ENCODE peak calls at places on chromosomes 12 and 14, in four cellular contexts. B is SK-N-SH, V is HCT116, I is HepG2. J is an unnamed sample.

GRCh38 chr12:28865776-28866175 is 283.3 kb upstream of the FAR2 start:
- DNase-seq in I (no peak), V (no peak), B (no peak), J (no peak)

GRCh38 chr12:10031318-10031717 is 836 bp downstream of the CLEC9A start:
- DNase-seq in I (no peak), V (no peak), B (no peak), J (no peak)

GRCh38 chr12:91732086-91732485 is 413.6 kb downstream of the BTG1 start:
- DNase-seq in I (no peak), V (peak), B (no peak), J (no peak)

GRCh38 chr14:52069617-52070431 is 965 bp upstream of the NID2 start:
- DNase-seq in B (no peak), V (no peak), I (no peak), J (no peak)

GRCh38 chr12:51923506-51924365 is 16.4 kb downstream of the ACVRL1 start:
- DNase-seq in V (no peak), I (no peak), B (peak), J (no peak)

GRCh38 chr14:77574446-77575125 is 41.9 kb downstream of the SPTLC2 start:
- DNase-seq in V (no peak), I (no peak), B (no peak), J (no peak)

GRCh38 chr14:104870368-104871144 is 5.5 kb downstream of the CEP170B start:
- DNase-seq in B (peak), V (no peak), I (peak), J (no peak)

GRCh38 chr12:70365648-70366518 is at the start of gene KCNMB4:
- DNase-seq in B (peak), V (no peak), I (peak), J (peak)

GRCh38 chr12:89479982-89480381 is 44.6 kb downstream of the GALNT4 start:
- DNase-seq in B (no peak), I (no peak), V (no peak), J (no peak)

GRCh38 chr14:72759670-72760069 is 134.2 kb downstream of the DPF3 start:
- DNase-seq in B (no peak), V (no peak), I (no peak), J (no peak)

GRCh38 chr12:41605528-41606295 is 417.6 kb downstream of the PDZRN4 start:
- DNase-seq in B (no peak), V (no peak), I (no peak), J (no peak)
- TF ChIP-seq JUND in B (no peak), V (no peak), I (no peak), J (no peak)

GRCh38 chr12:48125985-48126384 is 6.8 kb downstream of the PFKM start:
- DNase-seq in I (no peak), V (no peak), B (no peak), J (no peak)
- TF ChIP-seq JUND in I (no peak), V (no peak), B (no peak), J (no peak)

DNA sequence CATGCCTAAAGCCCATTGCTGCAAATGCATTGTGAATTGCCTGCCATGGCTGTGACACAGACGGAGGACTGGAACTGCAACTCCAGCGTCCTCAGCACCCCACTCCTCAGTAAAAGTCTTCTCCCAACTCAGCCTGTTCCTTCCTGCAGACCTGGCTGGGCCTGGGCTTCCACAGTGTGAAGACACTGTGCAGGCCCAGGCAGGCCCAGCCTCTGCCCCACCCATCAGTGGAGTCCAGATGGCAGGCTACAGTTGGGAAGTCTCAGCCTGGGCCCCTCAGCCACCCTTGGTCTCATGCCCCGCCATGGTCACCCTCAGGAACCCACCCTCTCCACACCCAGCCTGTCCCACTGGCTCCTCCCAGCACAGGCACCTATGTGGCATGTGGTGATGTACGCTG is 22.0 kb downstream of the VSX2 start:
- DNase-seq in B (no peak), I (no peak), V (no peak), J (no peak)
- TF ChIP-seq JUND in B (no peak), I (no peak), V (no peak), J (no peak)

GRCh38 chr12:132180648-132181546 is 36.6 kb downstream of the NOC4L start:
- DNase-seq in V (no peak), I (no peak), B (no peak), J (no peak)
- TF ChIP-seq JUND in V (no peak), I (no peak), B (no peak), J (no peak)

J was measured in T47D.